ENCODE peak calls at places on chromosomes 2 and 18, in five cellular contexts. L, O, T, Q and V are unnamed samples.

GRCh38 chr2:229330952-229331351 is 59.9 kb upstream of the PID1 start:
- DNase-seq in T (no peak), Q (no peak), O (no peak), L (no peak), V (no peak)

GRCh38 chr2:134668821-134669220 is 50.0 kb downstream of the TMEM163 start:
- DNase-seq in T (peak; percentile 81), O (no peak), Q (peak; percentile 81), L (no peak), V (no peak)

GRCh38 chr2:132560562-132560961 is 109.4 kb downstream of the LYPD1 start:
- DNase-seq in T (no peak), Q (no peak), L (no peak), O (no peak), V (peak; percentile 7)

GRCh38 chr18:11849845-11850747 is 1.1 kb upstream of the CHMP1B start:
- DNase-seq in L (no peak), O (peak; percentile 26), T (peak; percentile 78), Q (peak; percentile 81), V (peak; percentile 53)

GRCh38 chr2:96806468-96807126 is 9.5 kb upstream of the CNNM3 start:
- DNase-seq in Q (no peak), L (no peak), O (no peak), T (peak; percentile 70), V (no peak)

GRCh38 chr2:123303735-123304134 is 721.4 kb upstream of the CNTNAP5 start:
- DNase-seq in L (no peak), O (no peak), Q (no peak), T (no peak), V (no peak)

GRCh38 chr2:28552045-28552823 is 56.4 kb downstream of the PLB1 start:
- DNase-seq in L (no peak), T (no peak), O (no peak), Q (no peak), V (no peak)

GRCh38 chr2:19868705-19869550 is 32.9 kb downstream of the TTC32 start:
- DNase-seq in O (peak; percentile 66), L (no peak), Q (no peak), T (peak; percentile 87), V (no peak)

GRCh38 chr2:119491776-119492525 is 32.3 kb downstream of the SCTR start:
- DNase-seq in O (no peak), T (peak; percentile 65), Q (no peak), L (no peak), V (no peak)

GRCh38 chr2:51693640-51694039 is 661.7 kb upstream of the NRXN1 start:
- DNase-seq in T (no peak), Q (no peak), O (no peak), L (no peak), V (no peak)

GRCh38 chr2:99140860-99141109 is 722 bp upstream of the C2orf15 start:
- DNase-seq in O (no peak), T (no peak), Q (no peak), L (no peak), V (no peak)

GRCh38 chr2:216555274-216555673 is 56.6 kb downstream of the RPL37A start:
- DNase-seq in Q (peak; percentile 60), T (no peak), L (no peak), O (no peak), V (peak; percentile 33)

GRCh38 chr2:45946023-45946422 is 294.5 kb downstream of the PRKCE start:
- DNase-seq in O (no peak), T (no peak), Q (no peak), L (no peak), V (no peak)

GRCh38 chr2:184599054-184599874 is 935 bp downstream of the ZNF804A start:
- DNase-seq in O (no peak), L (no peak), T (peak; percentile 55), Q (peak; percentile 74), V (peak; percentile 21)

GRCh38 chr2:51782874-51783765 is 751.2 kb upstream of the NRXN1 start:
- DNase-seq in T (no peak), L (no peak), O (no peak), Q (peak; percentile 85), V (peak; percentile 73)

GRCh38 chr2:179304424-179304823 is 39.8 kb upstream of the SESTD1 start:
- DNase-seq in O (no peak), Q (no peak), T (no peak), L (no peak), V (no peak)

GRCh38 chr2:45855374-45855773 is 203.9 kb downstream of the PRKCE start:
- DNase-seq in Q (no peak), O (no peak), T (no peak), L (no peak), V (no peak)

GRCh38 chr2:23530121-23530908 is 145.3 kb downstream of the KLHL29 start:
- DNase-seq in O (no peak), Q (no peak), L (no peak), T (no peak), V (no peak)

GRCh38 chr2:190827720-190828119 is 52.9 kb upstream of the GLS start:
- DNase-seq in L (no peak), T (no peak), Q (no peak), O (no peak), V (no peak)

GRCh38 chr18:69944434-69944833 is 3.2 kb downstream of the CD226 start:
- DNase-seq in Q (no peak), O (no peak), L (no peak), T (no peak), V (no peak)

GRCh38 chr2:47512581-47513083 is 109.7 kb downstream of the MSH2 start:
- DNase-seq in Q (no peak), L (no peak), T (no peak), O (no peak), V (no peak)

GRCh38 chr2:31944828-31945571 is 65.8 kb downstream of the MEMO1 start:
- DNase-seq in L (no peak), O (no peak), Q (no peak), T (no peak), V (no peak)

GRCh38 chr2:20589975-20590703 is 60.8 kb downstream of the HS1BP3 start:
- DNase-seq in L (no peak), T (peak; percentile 42), Q (no peak), O (no peak), V (no peak)

GRCh38 chr18:48109961-48110493 is 179.6 kb upstream of the SMAD2 start:
- DNase-seq in L (no peak), Q (no peak), T (no peak), O (no peak), V (no peak)

GRCh38 chr2:120667981-120668380 is 67.7 kb upstream of the GLI2 start:
- DNase-seq in O (no peak), L (no peak), Q (no peak), T (no peak), V (no peak)

GRCh38 chr18:14924226-14924625 is 176.3 kb downstream of the ANKRD30B start:
- DNase-seq in O (no peak), T (no peak), Q (no peak), L (no peak), V (no peak)

GRCh38 chr2:152025678-152026287 is 73.1 kb downstream of the CACNB4 start:
- DNase-seq in Q (peak; percentile 84), L (peak; percentile 78), T (peak; percentile 92), O (peak; percentile 89), V (peak; percentile 72)

GRCh38 chr2:239326831-239327535 is 73.8 kb downstream of the HDAC4 start:
- DNase-seq in T (peak; percentile 58), L (no peak), O (no peak), Q (no peak), V (no peak)

GRCh38 chr2:238582159-238582558 is 155.4 kb downstream of the ASB1 start:
- DNase-seq in O (no peak), T (no peak), L (no peak), Q (no peak), V (no peak)

GRCh38 chr18:41324934-41325333 is 630.1 kb upstream of the PIK3C3 start:
- DNase-seq in T (no peak), Q (no peak), L (no peak), O (no peak), V (no peak)

GRCh38 chr2:201139836-201140599 is 24.1 kb downstream of the CFLAR start:
- DNase-seq in O (no peak), L (no peak), T (no peak), Q (no peak), V (no peak)

GRCh38 chr2:100554788-100555407 is 7.9 kb upstream of the PDCL3 start:
- DNase-seq in T (peak; percentile 63), O (no peak), L (no peak), Q (no peak), V (no peak)

GRCh38 chr18:77263471-77263774 is 13.8 kb downstream of the GALR1 start:
- DNase-seq in L (no peak), Q (no peak), T (no peak), O (no peak), V (no peak)